ENCODE peak calls at places on chromosomes 13 and 19, in five cellular contexts. One of them, this sample, is unnamed.

GRCh38 chr13:52786747-52787146 is 47.1 kb upstream of the CNMD start:
- DNase-seq in trophoblast cell: no peak
- DNase-seq in H9: no peak
- DNase-seq in mesenchymal stem cell: no peak
- DNase-seq in H1: no peak
- DNase-seq in this sample: no peak

GRCh38 chr13:93220073-93220472 is 6.5 kb upstream of the GPC6 start:
- DNase-seq in trophoblast cell: no peak
- DNase-seq in H9: no peak
- DNase-seq in mesenchymal stem cell: no peak
- DNase-seq in H1: no peak
- DNase-seq in this sample: no peak

GRCh38 chr13:87696458-87696857 is 25.3 kb downstream of the SLITRK5 start:
- DNase-seq in trophoblast cell: no peak
- DNase-seq in H9: no peak
- DNase-seq in mesenchymal stem cell: no peak
- DNase-seq in H1: no peak
- DNase-seq in this sample: no peak

GRCh38 chr19:32802840-32803239 is 66.7 kb downstream of the SLC7A9 start:
- DNase-seq in trophoblast cell: no peak
- DNase-seq in H9: no peak
- DNase-seq in mesenchymal stem cell: no peak
- DNase-seq in H1: no peak
- DNase-seq in this sample: no peak

GRCh38 chr13:40982772-40983171 is 36.3 kb downstream of the ELF1 start:
- DNase-seq in trophoblast cell: no peak
- DNase-seq in H9: no peak
- DNase-seq in mesenchymal stem cell: peak
- DNase-seq in H1: no peak
- DNase-seq in this sample: no peak

GRCh38 chr19:44777715-44778347 is at the start of gene CBLC:
- DNase-seq in trophoblast cell: peak
- DNase-seq in H9: peak
- DNase-seq in mesenchymal stem cell: no peak
- DNase-seq in H1: peak
- DNase-seq in this sample: no peak

GRCh38 chr13:45994752-45995151 is 57.8 kb downstream of the ZC3H13 start:
- DNase-seq in trophoblast cell: no peak
- DNase-seq in H9: no peak
- DNase-seq in mesenchymal stem cell: no peak
- DNase-seq in H1: no peak
- DNase-seq in this sample: no peak

GRCh38 chr19:41927810-41928192 is 448 bp downstream of the ERFL start:
- DNase-seq in trophoblast cell: no peak
- DNase-seq in H9: no peak
- DNase-seq in mesenchymal stem cell: no peak
- DNase-seq in H1: no peak
- DNase-seq in this sample: no peak

GRCh38 chr19:6590458-6591319 is at the start of gene CD70:
- DNase-seq in trophoblast cell: no peak
- DNase-seq in H9: peak
- DNase-seq in mesenchymal stem cell: no peak
- DNase-seq in H1: no peak
- DNase-seq in this sample: peak

GRCh38 chr19:28631931-28632330 is 581.0 kb downstream of the UQCRFS1 start:
- DNase-seq in trophoblast cell: no peak
- DNase-seq in H9: no peak
- DNase-seq in mesenchymal stem cell: no peak
- DNase-seq in H1: no peak
- DNase-seq in this sample: no peak

GRCh38 chr13:73303858-73304257 is 245.1 kb downstream of the KLF5 start:
- DNase-seq in trophoblast cell: no peak
- DNase-seq in H9: peak
- DNase-seq in mesenchymal stem cell: no peak
- DNase-seq in H1: peak
- DNase-seq in this sample: no peak

GRCh38 chr13:94065741-94066140 is 413.7 kb downstream of the DCT start:
- DNase-seq in trophoblast cell: no peak
- DNase-seq in H9: no peak
- DNase-seq in mesenchymal stem cell: peak
- DNase-seq in H1: no peak
- DNase-seq in this sample: no peak

GRCh38 chr19:53881482-53882390 is at the start of gene PRKCG:
- DNase-seq in trophoblast cell: no peak
- DNase-seq in H9: peak
- DNase-seq in mesenchymal stem cell: peak
- DNase-seq in H1: no peak
- DNase-seq in this sample: peak

GRCh38 chr13:49859568-49859967 is 67.1 kb upstream of the KPNA3 start:
- DNase-seq in trophoblast cell: peak
- DNase-seq in H9: no peak
- DNase-seq in mesenchymal stem cell: peak
- DNase-seq in H1: no peak
- DNase-seq in this sample: no peak

DNA sequence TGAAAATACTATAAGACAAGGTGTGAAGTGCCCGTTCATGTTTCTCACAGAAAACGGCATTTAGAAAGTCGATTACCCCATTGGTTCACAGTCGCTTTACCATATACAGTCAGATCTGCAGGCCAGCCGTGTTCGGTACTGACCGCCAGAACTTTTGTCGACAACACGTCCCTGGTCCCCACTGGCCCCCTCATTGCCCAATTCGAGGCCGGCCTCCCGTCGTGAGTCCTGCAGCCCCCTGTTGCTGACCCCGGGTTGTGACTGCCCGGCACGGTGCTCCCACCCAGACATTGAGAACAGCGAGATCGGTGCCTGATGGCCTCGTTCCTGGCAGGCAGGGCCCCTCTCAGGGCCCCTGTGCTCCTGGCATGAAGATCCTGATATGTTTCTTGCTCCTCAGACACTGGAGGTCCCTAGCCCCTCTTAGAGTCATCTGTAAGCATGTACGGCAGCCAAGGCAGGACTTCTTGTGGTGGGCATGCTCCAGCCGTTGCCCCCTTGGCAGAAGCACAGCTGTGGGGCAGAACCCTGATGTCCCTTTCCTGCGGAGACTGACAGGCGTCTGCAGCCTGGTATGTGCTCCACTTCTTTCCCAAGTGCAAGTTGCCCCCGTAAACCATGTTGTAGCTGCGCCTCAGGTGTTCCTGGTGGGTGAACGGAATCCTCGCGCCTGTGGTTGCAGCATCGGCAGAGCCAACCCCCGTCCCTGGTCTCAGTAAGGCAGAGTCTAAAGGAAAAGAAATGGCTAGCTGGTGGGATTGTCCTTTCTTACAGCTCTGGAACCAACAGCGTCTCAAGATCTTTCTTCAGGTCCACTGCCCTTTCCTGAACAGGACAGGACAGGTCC is 123.2 kb upstream of the SPACA7 start:
- DNase-seq in trophoblast cell: no peak
- DNase-seq in H9: no peak
- DNase-seq in mesenchymal stem cell: no peak
- DNase-seq in H1: no peak
- DNase-seq in this sample: no peak
- H2BK12ac ChIP-seq in trophoblast cell: no peak
- H2BK12ac ChIP-seq in H9: no peak
- H2BK12ac ChIP-seq in mesenchymal stem cell: no peak
- H2BK12ac ChIP-seq in H1: no peak
- H2BK12ac ChIP-seq in this sample: peak

GRCh38 chr19:46420056-46420455 is 6.7 kb upstream of the CCDC8 start:
- DNase-seq in trophoblast cell: no peak
- DNase-seq in H9: no peak
- DNase-seq in mesenchymal stem cell: no peak
- DNase-seq in H1: no peak
- DNase-seq in this sample: no peak

GRCh38 chr19:46422344-46422743 is 6.4 kb downstream of the PNMA8C start:
- DNase-seq in trophoblast cell: no peak
- DNase-seq in H9: no peak
- DNase-seq in mesenchymal stem cell: no peak
- DNase-seq in H1: no peak
- DNase-seq in this sample: no peak

GRCh38 chr19:46426506-46427162 is 2.1 kb downstream of the PNMA8C start:
- DNase-seq in trophoblast cell: peak
- DNase-seq in H9: peak
- DNase-seq in mesenchymal stem cell: peak
- DNase-seq in H1: no peak
- DNase-seq in this sample: peak

GRCh38 chr19:46426035-46426505 is 2.7 kb downstream of the PNMA8C start:
- DNase-seq in trophoblast cell: no peak
- DNase-seq in H9: no peak
- DNase-seq in mesenchymal stem cell: peak
- DNase-seq in H1: no peak
- DNase-seq in this sample: no peak

DNA sequence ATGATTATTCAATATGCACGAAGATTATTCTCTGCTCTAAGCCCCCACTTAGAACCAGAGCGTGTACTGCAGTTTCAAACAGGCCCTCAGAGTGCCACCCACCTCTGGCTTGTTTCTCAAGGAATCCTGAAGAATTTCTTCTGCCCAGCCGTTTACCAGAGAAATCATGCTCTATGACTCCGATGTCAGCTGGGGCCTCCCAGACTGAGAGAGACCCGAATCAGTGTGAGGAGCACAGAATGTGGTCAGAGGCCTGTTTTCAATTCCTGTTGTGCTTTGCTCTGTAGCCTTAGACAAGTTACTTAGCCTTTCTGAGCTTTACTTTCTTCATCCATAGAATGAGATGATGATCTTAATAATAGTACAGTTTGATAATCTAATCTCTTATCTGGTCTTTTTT is 5.5 kb downstream of the PNMA8C start:
- DNase-seq in trophoblast cell: no peak
- DNase-seq in H9: no peak
- DNase-seq in mesenchymal stem cell: no peak
- DNase-seq in H1: no peak
- DNase-seq in this sample: no peak
- H3K4me2 ChIP-seq in trophoblast cell: no peak
- H3K4me2 ChIP-seq in H9: no peak
- H3K4me2 ChIP-seq in mesenchymal stem cell: no peak
- H3K4me2 ChIP-seq in H1: no peak
- H3K4me2 ChIP-seq in this sample: no peak

GRCh38 chr13:43008591-43008990 is 14.8 kb upstream of the DNAJC15 start:
- DNase-seq in trophoblast cell: no peak
- DNase-seq in H9: no peak
- DNase-seq in mesenchymal stem cell: no peak
- DNase-seq in H1: no peak
- DNase-seq in this sample: no peak
- H2BK12ac ChIP-seq in trophoblast cell: peak
- H2BK12ac ChIP-seq in H9: no peak
- H2BK12ac ChIP-seq in mesenchymal stem cell: no peak
- H2BK12ac ChIP-seq in H1: no peak
- H2BK12ac ChIP-seq in this sample: no peak

GRCh38 chr13:95641291-95641811 is 3.2 kb downstream of the DZIP1 start:
- DNase-seq in trophoblast cell: no peak
- DNase-seq in H9: peak
- DNase-seq in mesenchymal stem cell: peak
- DNase-seq in H1: no peak
- DNase-seq in this sample: no peak
- H3K4me2 ChIP-seq in trophoblast cell: peak
- H3K4me2 ChIP-seq in H9: peak
- H3K4me2 ChIP-seq in mesenchymal stem cell: no peak
- H3K4me2 ChIP-seq in H1: peak
- H3K4me2 ChIP-seq in this sample: peak

DNA sequence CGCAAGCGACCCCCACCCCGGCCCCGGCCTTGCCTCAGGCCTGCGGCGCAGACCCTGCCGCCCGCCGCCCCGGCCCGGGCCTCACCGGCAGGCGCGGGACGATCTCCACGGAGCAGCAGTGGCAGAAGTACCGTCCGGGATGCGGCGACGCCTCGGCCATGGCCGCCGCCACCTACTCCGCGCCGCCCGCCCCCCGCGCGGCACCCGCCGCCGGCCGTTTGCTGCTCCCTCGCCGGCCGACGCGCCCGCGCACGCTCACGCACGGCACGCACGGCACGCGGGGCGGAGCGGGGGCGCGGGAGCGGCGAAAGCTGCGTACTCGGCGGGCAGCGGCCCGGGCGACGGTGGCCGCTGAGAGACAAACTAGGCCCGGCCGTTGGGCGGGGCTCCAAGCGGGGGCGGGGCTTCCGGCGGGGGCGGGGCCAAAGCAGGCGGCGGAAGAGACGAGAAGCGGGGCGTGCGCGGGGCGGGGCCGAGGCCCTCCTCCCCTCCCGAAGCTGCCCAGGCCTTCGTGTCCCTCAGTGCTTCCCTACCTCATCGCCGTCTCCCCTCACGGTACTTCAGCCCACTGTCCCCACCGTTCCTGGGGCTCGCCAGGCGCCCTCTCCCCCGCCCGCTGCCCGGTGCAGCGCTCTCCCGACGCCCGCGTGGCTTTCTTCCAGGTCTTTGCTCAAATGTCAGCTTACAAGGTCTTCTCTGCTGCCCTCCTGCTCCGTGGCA is at the start of gene RNF126:
- DNase-seq in trophoblast cell: peak
- DNase-seq in H9: peak
- DNase-seq in mesenchymal stem cell: peak
- DNase-seq in H1: peak
- DNase-seq in this sample: peak
- H2BK12ac ChIP-seq in trophoblast cell: peak
- H2BK12ac ChIP-seq in H9: no peak
- H2BK12ac ChIP-seq in mesenchymal stem cell: peak
- H2BK12ac ChIP-seq in H1: peak
- H2BK12ac ChIP-seq in this sample: no peak

This sample was measured in neuronal stem cell.